ENCODE peak calls at places on chromosome 13, in eight cellular contexts. K is GM06990, V is aorta, J is ascending aorta, H is left ventricle myocardium inferior, D is fibroblast of the aortic adventitia, N is tibial nerve, W is IMR-90. B is an unnamed sample.

GRCh38 chr13:67943116-67943515 is 713.0 kb upstream of the PCDH9 start:
- DNase-seq in K (no peak), V (no peak), J (no peak), H (no peak), D (no peak), N (no peak), W (no peak), B (no peak)

GRCh38 chr13:113499936-113500335 is 9.4 kb upstream of the DCUN1D2 start:
- DNase-seq in K (no peak), V (no peak), J (no peak), H (no peak), D (peak; percentile 47), N (no peak), W (peak; percentile 82), B (no peak)

GRCh38 chr13:66675620-66676019 is 554.5 kb downstream of the PCDH9 start:
- DNase-seq in K (no peak), V (no peak), J (no peak), H (no peak), D (peak; percentile 14), N (no peak), W (no peak), B (no peak)

GRCh38 chr13:97182065-97182890 is 39.9 kb upstream of the MBNL2 start:
- DNase-seq in K (no peak), V (no peak), J (no peak), H (no peak), D (no peak), N (no peak), W (no peak), B (no peak)

GRCh38 chr13:47904239-47904638 is 96.8 kb downstream of the SUCLA2 start:
- DNase-seq in K (no peak), V (no peak), J (no peak), H (no peak), D (no peak), N (no peak), W (no peak), B (no peak)

GRCh38 chr13:76019421-76020044 is 383.4 kb downstream of the LMO7 start:
- DNase-seq in K (no peak), V (no peak), J (no peak), H (peak; percentile 11), D (no peak), N (no peak), W (no peak), B (no peak)

GRCh38 chr13:69296130-69296529 is 811.5 kb upstream of the ATXN8OS start:
- DNase-seq in K (no peak), V (no peak), J (no peak), H (no peak), D (no peak), N (no peak), W (no peak), B (no peak)

GRCh38 chr13:95608640-95609280 is 35.7 kb downstream of the DZIP1 start:
- DNase-seq in K (no peak), V (no peak), J (no peak), H (no peak), D (peak; percentile 34), N (no peak), W (no peak), B (no peak)

GRCh38 chr13:37889811-37890210 is 20.2 kb upstream of the TRPC4 start:
- DNase-seq in K (no peak), V (no peak), J (no peak), H (no peak), D (no peak), N (no peak), W (no peak), B (no peak)

GRCh38 chr13:104389722-104390121 is 1323.5 kb upstream of the SLC10A2 start:
- DNase-seq in K (no peak), V (no peak), J (no peak), H (no peak), D (peak; percentile 2), N (no peak), W (no peak), B (no peak)

GRCh38 chr13:19178901-19179593 is 2.6 kb downstream of the TUBA3C start:
- DNase-seq in K (no peak), V (peak; percentile 16), J (no peak), H (peak; percentile 31), D (no peak), N (no peak), W (no peak), B (peak; percentile 42)

GRCh38 chr13:76991432-76991795 is 467 bp upstream of the CLN5 start:
- DNase-seq in K (no peak), V (no peak), J (peak; percentile 20), H (no peak), D (no peak), N (no peak), W (no peak), B (no peak)

GRCh38 chr13:29791997-29792775 is 58.2 kb downstream of the UBL3 start:
- DNase-seq in K (no peak), V (no peak), J (no peak), H (no peak), D (no peak), N (no peak), W (peak; percentile 69), B (no peak)

GRCh38 chr13:73364706-73365105 is 305.9 kb downstream of the KLF5 start:
- DNase-seq in K (no peak), V (no peak), J (no peak), H (no peak), D (no peak), N (no peak), W (no peak), B (no peak)

GRCh38 chr13:45500492-45501174 is 35.9 kb downstream of the COG3 start:
- DNase-seq in K (no peak), V (no peak), J (no peak), H (no peak), D (peak; percentile 91), N (no peak), W (peak; percentile 96), B (no peak)

GRCh38 chr13:21913010-21913409 is 242.1 kb downstream of the FGF9 start:
- DNase-seq in K (no peak), V (no peak), J (no peak), H (no peak), D (no peak), N (no peak), W (peak; percentile 19), B (no peak)

DNA sequence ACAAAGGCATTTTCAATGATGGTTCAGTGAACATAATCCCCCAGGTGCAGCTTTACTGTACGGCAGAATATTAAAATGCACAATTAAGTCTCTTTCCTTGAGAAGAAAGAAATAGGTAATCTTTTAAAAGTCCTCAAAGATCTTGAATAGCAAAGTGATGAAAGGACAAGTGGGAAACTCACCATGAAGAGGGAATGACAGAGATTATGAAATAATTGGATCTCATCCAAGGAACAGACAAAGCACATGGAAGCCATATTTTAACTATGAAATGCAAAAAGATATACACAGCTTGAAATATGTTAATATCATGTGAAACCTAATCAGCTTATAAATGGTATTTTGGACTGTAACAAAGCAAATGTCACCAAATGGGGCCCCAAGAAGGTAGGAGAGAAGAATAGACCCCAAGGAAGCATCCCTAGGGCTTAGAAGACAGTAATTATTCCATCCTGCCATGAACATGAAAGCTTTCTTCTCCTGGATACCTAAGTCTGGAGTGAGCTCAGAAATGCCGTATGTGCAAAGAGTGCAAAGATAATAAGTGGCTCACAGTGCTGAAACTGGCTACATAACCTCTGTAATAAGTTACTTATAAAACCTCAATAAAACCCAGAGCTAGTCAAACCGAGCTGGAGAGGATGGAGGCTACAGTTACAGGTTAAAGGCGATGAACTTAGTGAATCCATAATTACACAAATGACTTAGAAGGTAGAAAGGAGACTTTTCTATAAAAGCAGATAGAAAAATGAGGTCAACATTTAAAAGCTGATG is 34.6 kb downstream of the DCLK1 start:
- DNase-seq in K (no peak), V (no peak), J (no peak), H (no peak), D (peak; percentile 60), N (no peak), W (no peak), B (no peak)
- H3K4me3 ChIP-seq in K (no peak overlapping the region), V (no peak overlapping the region), J (no peak overlapping the region), H (no peak overlapping the region), D (no peak overlapping the region), N (no peak overlapping the region), W (no peak overlapping the region), B (no peak overlapping the region)

DNA sequence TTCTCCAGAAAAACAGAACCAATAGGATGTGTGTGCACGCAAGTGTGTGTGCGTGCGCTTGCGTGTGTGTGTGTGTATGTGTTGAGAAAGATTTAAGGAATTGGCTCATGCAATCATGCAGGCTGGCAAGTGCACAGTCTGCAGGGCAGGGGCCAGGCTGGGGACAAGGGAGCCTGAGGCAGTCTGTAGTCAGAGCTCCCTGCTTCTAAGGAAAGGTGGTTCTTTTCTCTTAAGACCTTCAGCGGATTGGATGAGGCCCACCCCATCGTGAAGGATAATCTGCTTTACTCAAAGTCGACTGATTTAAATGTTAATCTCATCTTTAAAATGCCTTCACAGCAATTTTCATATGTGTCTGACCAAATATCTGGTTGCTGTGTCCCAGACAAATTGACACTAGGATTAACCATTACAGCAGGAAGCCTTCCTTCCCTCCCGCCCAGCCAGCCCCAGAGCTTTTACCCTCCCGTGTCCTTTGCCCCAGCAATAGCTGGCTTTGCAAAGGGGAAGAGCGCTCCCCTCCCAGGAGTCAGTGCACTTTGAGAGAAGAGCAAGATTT is 15.0 kb upstream of the NAXD start:
- DNase-seq in K (no peak), V (no peak), J (no peak), H (no peak), D (no peak), N (no peak), W (no peak), B (no peak)
- H3K4me3 ChIP-seq in K (no peak overlapping the region), V (no peak overlapping the region), J (no peak overlapping the region), H (no peak overlapping the region), D (no peak overlapping the region), N (no peak overlapping the region), W (no peak overlapping the region), B (no peak overlapping the region)

GRCh38 chr13:27663947-27664346 is 42.3 kb downstream of the POLR1D start:
- DNase-seq in K (no peak), V (no peak), J (no peak), H (no peak), D (no peak), N (no peak), W (no peak), B (no peak)
- H3K4me3 ChIP-seq in K (no peak overlapping the region), V (no peak overlapping the region), J (no peak overlapping the region), H (no peak overlapping the region), D (no peak overlapping the region), N (no peak overlapping the region), W (no peak overlapping the region), B (no peak overlapping the region)

DNA sequence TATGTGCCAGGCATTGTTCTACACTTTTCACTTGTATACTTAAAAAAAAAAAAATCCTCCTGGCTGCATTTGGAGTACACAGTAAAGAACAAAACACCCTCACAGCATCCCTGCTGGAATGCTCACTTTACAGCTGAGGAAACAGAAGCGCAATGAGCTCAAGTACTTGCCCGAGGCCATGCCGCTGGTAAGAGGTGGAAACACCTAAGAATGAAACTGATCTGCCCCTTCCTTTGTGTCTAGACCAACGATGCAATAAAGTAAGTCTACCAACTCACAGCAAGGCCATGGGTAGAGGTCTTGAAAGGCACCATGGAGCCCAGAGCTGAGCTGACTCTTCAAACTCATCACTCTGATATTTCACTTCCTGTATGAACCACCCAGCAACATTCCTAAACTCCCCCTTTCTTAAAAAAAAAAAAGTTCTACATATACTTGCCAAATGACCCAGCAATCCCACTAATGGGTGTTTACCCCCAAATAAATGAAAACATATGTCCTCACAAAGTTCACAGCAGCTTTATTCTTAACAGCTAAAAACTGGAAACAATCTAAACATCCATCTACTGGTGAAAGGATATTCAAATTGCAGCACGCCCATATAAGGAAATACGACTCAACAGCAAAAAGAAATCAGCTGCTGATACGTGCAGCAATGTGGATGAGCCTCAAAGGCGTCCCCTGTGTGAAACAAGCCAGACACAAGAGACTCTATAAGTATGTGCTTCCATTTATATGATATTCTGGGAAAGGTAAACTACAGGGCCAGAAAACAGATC is 236.6 kb upstream of the MAB21L1 start:
- DNase-seq in K (no peak), V (no peak), J (no peak), H (no peak), D (peak; percentile 58), N (no peak), W (peak; percentile 71), B (no peak)
- H3K4me3 ChIP-seq in K (no peak overlapping the region), V (no peak overlapping the region), J (no peak overlapping the region), H (no peak overlapping the region), D (no peak overlapping the region), N (no peak overlapping the region), W (no peak overlapping the region), B (no peak overlapping the region)

B was measured in pancreas.